ENCODE peak calls at places on chromosomes 2 and 18, in nine cellular contexts. One of them, this sample, is unnamed.

GRCh38 chr2:105329197-105329554 is 359 bp downstream of the TGFBRAP1 start:
- DNase-seq in IMR-90: no peak
- DNase-seq in EL: no peak
- DNase-seq in Calu3: no peak
- DNase-seq in mucosa of gallbladder: no peak
- DNase-seq in kidney epithelial cell: no peak
- DNase-seq in adrenal gland: no peak
- DNase-seq in colonic mucosa: peak; percentile 38
- DNase-seq in activated T-helper 1 cell treated with anti-CD3 and anti-CD28 coated beads, Interleukin-2, amount 50 U/mL, for 16 hours: no peak
- DNase-seq in this sample: no peak

GRCh38 chr2:162014751-162015150 is 59.3 kb downstream of the DPP4 start:
- DNase-seq in IMR-90: peak; percentile 19
- DNase-seq in mucosa of gallbladder: no peak
- DNase-seq in activated T-helper 1 cell treated with anti-CD3 and anti-CD28 coated beads, Interleukin-2, amount 50 U/mL, for 16 hours: no peak
- DNase-seq in kidney epithelial cell: no peak
- DNase-seq in adrenal gland: no peak
- DNase-seq in colonic mucosa: no peak
- DNase-seq in Calu3: no peak
- DNase-seq in EL: no peak
- DNase-seq in this sample: no peak

GRCh38 chr2:158459161-158460003 is 2.6 kb downstream of the PKP4 start:
- DNase-seq in kidney epithelial cell: no peak
- DNase-seq in EL: no peak
- DNase-seq in mucosa of gallbladder: no peak
- DNase-seq in activated T-helper 1 cell treated with anti-CD3 and anti-CD28 coated beads, Interleukin-2, amount 50 U/mL, for 16 hours: no peak
- DNase-seq in Calu3: no peak
- DNase-seq in adrenal gland: no peak
- DNase-seq in colonic mucosa: no peak
- DNase-seq in IMR-90: no peak
- DNase-seq in this sample: peak; percentile 6

GRCh38 chr18:8207996-8208395 is 401.2 kb upstream of the RAB12 start:
- DNase-seq in mucosa of gallbladder: no peak
- DNase-seq in Calu3: no peak
- DNase-seq in activated T-helper 1 cell treated with anti-CD3 and anti-CD28 coated beads, Interleukin-2, amount 50 U/mL, for 16 hours: no peak
- DNase-seq in EL: no peak
- DNase-seq in colonic mucosa: no peak
- DNase-seq in IMR-90: no peak
- DNase-seq in adrenal gland: no peak
- DNase-seq in kidney epithelial cell: no peak
- DNase-seq in this sample: no peak

GRCh38 chr2:162750033-162750432 is 88.5 kb downstream of the KCNH7 start:
- DNase-seq in colonic mucosa: no peak
- DNase-seq in EL: no peak
- DNase-seq in kidney epithelial cell: no peak
- DNase-seq in mucosa of gallbladder: no peak
- DNase-seq in IMR-90: no peak
- DNase-seq in Calu3: no peak
- DNase-seq in activated T-helper 1 cell treated with anti-CD3 and anti-CD28 coated beads, Interleukin-2, amount 50 U/mL, for 16 hours: no peak
- DNase-seq in adrenal gland: no peak
- DNase-seq in this sample: no peak

GRCh38 chr2:47089083-47089464 is 66.0 kb downstream of the STPG4 start:
- DNase-seq in IMR-90: peak; percentile 77
- DNase-seq in activated T-helper 1 cell treated with anti-CD3 and anti-CD28 coated beads, Interleukin-2, amount 50 U/mL, for 16 hours: no peak
- DNase-seq in colonic mucosa: no peak
- DNase-seq in kidney epithelial cell: no peak
- DNase-seq in adrenal gland: no peak
- DNase-seq in mucosa of gallbladder: no peak
- DNase-seq in EL: peak; percentile 52
- DNase-seq in Calu3: no peak
- DNase-seq in this sample: peak; percentile 66

GRCh38 chr2:206881708-206882335 is 57.5 kb upstream of the CPO start:
- DNase-seq in adrenal gland: no peak
- DNase-seq in activated T-helper 1 cell treated with anti-CD3 and anti-CD28 coated beads, Interleukin-2, amount 50 U/mL, for 16 hours: no peak
- DNase-seq in EL: no peak
- DNase-seq in mucosa of gallbladder: no peak
- DNase-seq in colonic mucosa: no peak
- DNase-seq in Calu3: no peak
- DNase-seq in kidney epithelial cell: no peak
- DNase-seq in IMR-90: no peak
- DNase-seq in this sample: no peak

GRCh38 chr2:120845281-120845680 is 109.6 kb downstream of the GLI2 start:
- DNase-seq in EL: no peak
- DNase-seq in IMR-90: peak; percentile 13
- DNase-seq in activated T-helper 1 cell treated with anti-CD3 and anti-CD28 coated beads, Interleukin-2, amount 50 U/mL, for 16 hours: no peak
- DNase-seq in Calu3: no peak
- DNase-seq in colonic mucosa: peak; percentile 39
- DNase-seq in adrenal gland: no peak
- DNase-seq in kidney epithelial cell: no peak
- DNase-seq in mucosa of gallbladder: peak; percentile 49
- DNase-seq in this sample: no peak

GRCh38 chr2:54545700-54546450 is 89.7 kb downstream of the SPTBN1 start:
- DNase-seq in mucosa of gallbladder: peak; percentile 64
- DNase-seq in activated T-helper 1 cell treated with anti-CD3 and anti-CD28 coated beads, Interleukin-2, amount 50 U/mL, for 16 hours: no peak
- DNase-seq in EL: peak; percentile 36
- DNase-seq in IMR-90: peak; percentile 67
- DNase-seq in adrenal gland: no peak
- DNase-seq in Calu3: peak; percentile 65
- DNase-seq in colonic mucosa: no peak
- DNase-seq in kidney epithelial cell: peak; percentile 95
- DNase-seq in this sample: peak; percentile 57

GRCh38 chr2:219399716-219400478 is 12.2 kb upstream of the DNPEP start:
- DNase-seq in mucosa of gallbladder: no peak
- DNase-seq in colonic mucosa: no peak
- DNase-seq in kidney epithelial cell: no peak
- DNase-seq in EL: no peak
- DNase-seq in activated T-helper 1 cell treated with anti-CD3 and anti-CD28 coated beads, Interleukin-2, amount 50 U/mL, for 16 hours: no peak
- DNase-seq in adrenal gland: no peak
- DNase-seq in Calu3: no peak
- DNase-seq in IMR-90: no peak
- DNase-seq in this sample: no peak

GRCh38 chr18:23936371-23936958 is 78.1 kb upstream of the TTC39C start:
- DNase-seq in mucosa of gallbladder: no peak
- DNase-seq in kidney epithelial cell: no peak
- DNase-seq in Calu3: no peak
- DNase-seq in activated T-helper 1 cell treated with anti-CD3 and anti-CD28 coated beads, Interleukin-2, amount 50 U/mL, for 16 hours: no peak
- DNase-seq in IMR-90: no peak
- DNase-seq in colonic mucosa: no peak
- DNase-seq in EL: no peak
- DNase-seq in adrenal gland: no peak
- DNase-seq in this sample: no peak

GRCh38 chr18:60935046-60935445 is 398.2 kb upstream of the CDH20 start:
- DNase-seq in colonic mucosa: no peak
- DNase-seq in adrenal gland: no peak
- DNase-seq in kidney epithelial cell: no peak
- DNase-seq in EL: no peak
- DNase-seq in Calu3: no peak
- DNase-seq in IMR-90: no peak
- DNase-seq in mucosa of gallbladder: no peak
- DNase-seq in activated T-helper 1 cell treated with anti-CD3 and anti-CD28 coated beads, Interleukin-2, amount 50 U/mL, for 16 hours: no peak
- DNase-seq in this sample: peak; percentile 53

GRCh38 chr2:120991401-120991800 is 255.7 kb downstream of the GLI2 start:
- DNase-seq in IMR-90: no peak
- DNase-seq in EL: no peak
- DNase-seq in kidney epithelial cell: no peak
- DNase-seq in mucosa of gallbladder: no peak
- DNase-seq in activated T-helper 1 cell treated with anti-CD3 and anti-CD28 coated beads, Interleukin-2, amount 50 U/mL, for 16 hours: no peak
- DNase-seq in colonic mucosa: no peak
- DNase-seq in adrenal gland: no peak
- DNase-seq in Calu3: no peak
- DNase-seq in this sample: no peak

GRCh38 chr2:5690231-5690630 is 2.0 kb upstream of the SOX11 start:
- DNase-seq in Calu3: no peak
- DNase-seq in activated T-helper 1 cell treated with anti-CD3 and anti-CD28 coated beads, Interleukin-2, amount 50 U/mL, for 16 hours: no peak
- DNase-seq in kidney epithelial cell: no peak
- DNase-seq in EL: no peak
- DNase-seq in adrenal gland: no peak
- DNase-seq in mucosa of gallbladder: no peak
- DNase-seq in colonic mucosa: no peak
- DNase-seq in IMR-90: peak; percentile 28
- DNase-seq in this sample: peak; percentile 34

GRCh38 chr2:108621689-108622681 is 87.7 kb downstream of the LIMS1 start:
- DNase-seq in Calu3: no peak
- DNase-seq in activated T-helper 1 cell treated with anti-CD3 and anti-CD28 coated beads, Interleukin-2, amount 50 U/mL, for 16 hours: no peak
- DNase-seq in kidney epithelial cell: no peak
- DNase-seq in colonic mucosa: no peak
- DNase-seq in adrenal gland: no peak
- DNase-seq in EL: no peak
- DNase-seq in mucosa of gallbladder: no peak
- DNase-seq in IMR-90: no peak
- DNase-seq in this sample: no peak